ENCODE peak calls at places on chromosomes 6 and 20, in nine cellular contexts. J, W, A, K, L, F, U, X and C are unnamed samples.
A peak's percentile ranks its signal among the peaks of the same experiment; 100 is the strongest.

GRCh38 chr6:129096651-129097290 is 213.8 kb downstream of the LAMA2 start:
- DNase-seq in J (no peak), W (no peak), A (no peak), K (no peak), L (no peak), F (no peak), U (no peak), X (no peak), C (no peak)

GRCh38 chr20:3046677-3047462 is 1.0 kb downstream of the MRPS26 start:
- DNase-seq in J (no peak), W (peak; percentile 38), A (no peak), K (no peak), L (no peak), F (peak; percentile 81), U (no peak), X (peak; percentile 12), C (peak; percentile 11)

GRCh38 chr6:20534295-20534897 is at the start of gene CDKAL1:
- DNase-seq in J (peak; percentile 83), W (peak; percentile 91), A (peak; percentile 84), K (peak; percentile 58), L (peak; percentile 80), F (peak; percentile 98), U (peak; percentile 55), X (peak; percentile 82), C (peak; percentile 95)

GRCh38 chr6:34148864-34149810 is 3.2 kb upstream of the GRM4 start:
- DNase-seq in J (no peak), W (no peak), A (no peak), K (no peak), L (no peak), F (no peak), U (no peak), X (no peak), C (no peak)

GRCh38 chr20:63920226-63920625 is 25.3 kb downstream of the DNAJC5 start:
- DNase-seq in J (no peak), W (no peak), A (no peak), K (no peak), L (no peak), F (no peak), U (no peak), X (no peak), C (no peak)

GRCh38 chr6:209432-210103 is 82.7 kb upstream of the DUSP22 start:
- DNase-seq in J (no peak), W (no peak), A (no peak), K (no peak), L (no peak), F (no peak), U (no peak), X (no peak), C (no peak)

GRCh38 chr20:22288156-22288555 is 296.2 kb downstream of the FOXA2 start:
- DNase-seq in J (no peak), W (no peak), A (no peak), K (no peak), L (no peak), F (no peak), U (no peak), X (no peak), C (no peak)

GRCh38 chr6:122719176-122719575 is 60.3 kb upstream of the FABP7 start:
- DNase-seq in J (no peak), W (no peak), A (no peak), K (no peak), L (no peak), F (peak; percentile 87), U (no peak), X (no peak), C (no peak)

GRCh38 chr6:111625511-111626331 is 20.0 kb upstream of the TRAF3IP2 start:
- DNase-seq in J (no peak), W (no peak), A (peak; percentile 40), K (peak; percentile 10), L (no peak), F (no peak), U (no peak), X (peak; percentile 38), C (peak; percentile 42)

GRCh38 chr6:6674872-6675271 is 86.4 kb downstream of the LY86 start:
- DNase-seq in J (no peak), W (no peak), A (no peak), K (no peak), L (no peak), F (peak; percentile 25), U (no peak), X (no peak), C (no peak)

GRCh38 chr6:111382476-111383294 is 100.3 kb downstream of the REV3L start:
- DNase-seq in J (no peak), W (no peak), A (no peak), K (no peak), L (no peak), F (no peak), U (no peak), X (peak; percentile 11), C (no peak)

GRCh38 chr6:166996406-166996805 is 2.8 kb upstream of the CEP43 start:
- DNase-seq in J (peak; percentile 15), W (no peak), A (no peak), K (no peak), L (no peak), F (no peak), U (no peak), X (no peak), C (peak; percentile 42)

GRCh38 chr20:47464380-47465101 is 37.1 kb upstream of the NCOA3 start:
- DNase-seq in J (peak; percentile 87), W (peak; percentile 93), A (peak; percentile 67), K (no peak), L (no peak), F (peak; percentile 0), U (peak; percentile 48), X (no peak), C (peak; percentile 99)

GRCh38 chr6:17032595-17033591 is 69.0 kb upstream of the STMND1 start:
- DNase-seq in J (peak; percentile 94), W (peak; percentile 49), A (peak; percentile 83), K (peak; percentile 12), L (no peak), F (no peak), U (peak; percentile 39), X (peak; percentile 61), C (peak; percentile 97)

GRCh38 chr6:75113446-75113845 is 92.4 kb downstream of the COL12A1 start:
- DNase-seq in J (no peak), W (no peak), A (no peak), K (no peak), L (no peak), F (no peak), U (no peak), X (no peak), C (peak; percentile 8)

GRCh38 chr20:44070139-44070900 is 116.7 kb downstream of the JPH2 start:
- DNase-seq in J (no peak), W (no peak), A (no peak), K (no peak), L (no peak), F (no peak), U (no peak), X (no peak), C (no peak)